ENCODE peak calls at places on chromosomes 3 and 15, in eight cellular contexts. F is OCI-LY7, H is left lung, Q is uterus, A is foreskin keratinocyte, Y is transverse colon, U is lower leg skin, J is cardiac muscle cell. D is an unnamed sample.

GRCh38 chr3:132803889-132804288 is 81.7 kb upstream of the NPHP3 start:
- DNase-seq in Q (no peak), H (no peak), F (no peak), U (no peak), A (no peak), J (peak), Y (no peak), D (no peak)

GRCh38 chr15:26720546-26720945 is 52.3 kb downstream of the GABRB3 start:
- DNase-seq in Q (no peak), H (no peak), J (no peak), A (no peak), U (no peak), Y (no peak), F (no peak), D (no peak)

GRCh38 chr3:194339836-194340235 is 11.3 kb downstream of the CPN2 start:
- DNase-seq in Y (no peak), U (no peak), H (no peak), F (no peak), Q (no peak), J (no peak), A (no peak), D (no peak)

GRCh38 chr15:52651868-52652267 is 27.3 kb downstream of the ATOSA start:
- DNase-seq in Y (peak), Q (peak), H (peak), A (peak), U (peak), J (peak), F (no peak), D (peak)

GRCh38 chr3:194136519-194137313 is 768 bp downstream of the HES1 start:
- DNase-seq in H (peak), U (no peak), Q (no peak), Y (peak), F (peak), A (no peak), J (peak), D (peak)

GRCh38 chr15:37940886-37941285 is 6.4 kb downstream of the TMCO5A start:
- DNase-seq in U (no peak), Y (no peak), F (no peak), J (no peak), A (no peak), Q (no peak), H (no peak), D (no peak)

GRCh38 chr3:138253609-138254008 is 66.5 kb downstream of the ARMC8 start:
- DNase-seq in J (no peak), Q (no peak), Y (no peak), A (peak), H (no peak), F (no peak), U (no peak), D (no peak)

GRCh38 chr3:179063945-179064560 is 7.6 kb downstream of the ZMAT3 start:
- DNase-seq in Q (no peak), J (no peak), Y (no peak), H (no peak), A (no peak), U (no peak), F (no peak), D (no peak)

GRCh38 chr3:157082305-157082981 is 77.5 kb downstream of the CCNL1 start:
- DNase-seq in Y (no peak), A (peak), U (no peak), Q (no peak), H (no peak), F (no peak), J (peak), D (no peak)

GRCh38 chr3:138946554-138947302 is at the start of the genes FOXL2 and FOXL2NB:
- DNase-seq in J (peak), F (no peak), A (no peak), U (no peak), Y (no peak), H (no peak), Q (peak), D (no peak)

GRCh38 chr3:41477399-41478014 is 278.2 kb downstream of the CTNNB1 start:
- DNase-seq in A (no peak), J (no peak), U (no peak), Q (no peak), H (no peak), Y (no peak), F (no peak), D (no peak)

GRCh38 chr3:38317186-38317759 is 29.3 kb upstream of the XYLB start:
- DNase-seq in Y (no peak), Q (no peak), U (no peak), J (peak), A (no peak), F (no peak), H (no peak), D (no peak)

GRCh38 chr15:50411870-50412269 is 12.3 kb upstream of the USP8 start:
- DNase-seq in Y (no peak), A (no peak), J (no peak), Q (no peak), H (no peak), F (no peak), U (no peak), D (no peak)

GRCh38 chr15:23415321-23415865 is 31.6 kb downstream of the GOLGA6L2 start:
- DNase-seq in A (no peak), Y (no peak), F (no peak), J (no peak), Q (no peak), U (no peak), H (no peak), D (no peak)

GRCh38 chr3:157127831-157128767 is 31.8 kb downstream of the CCNL1 start:
- DNase-seq in J (peak), F (no peak), U (no peak), Y (no peak), A (peak), H (peak), Q (peak), D (no peak)

GRCh38 chr3:77204788-77205187 is 164.9 kb downstream of the ROBO2 start:
- DNase-seq in U (no peak), J (no peak), Q (no peak), H (no peak), Y (no peak), A (no peak), F (no peak), D (no peak)

GRCh38 chr15:78069630-78070029 is 7.9 kb downstream of the TBC1D2B start:
- DNase-seq in H (no peak), Y (no peak), U (no peak), F (peak), A (no peak), J (no peak), Q (no peak), D (no peak)

GRCh38 chr3:100496711-100497261 is 4.4 kb downstream of the TMEM45A start:
- DNase-seq in Q (no peak), H (no peak), A (peak), U (no peak), F (no peak), J (peak), Y (no peak), D (no peak)

GRCh38 chr3:158522737-158523136 is 48.3 kb upstream of the MLF1 start:
- DNase-seq in A (no peak), Y (no peak), H (no peak), J (peak), F (no peak), Q (no peak), U (no peak), D (no peak)

GRCh38 chr3:99627062-99627826 is 11.2 kb upstream of the COL8A1 start:
- DNase-seq in H (no peak), Q (no peak), U (no peak), J (no peak), Y (no peak), F (no peak), A (no peak), D (no peak)

GRCh38 chr3:49930922-49931321 is 1.3 kb upstream of the MON1A start:
- DNase-seq in Q (no peak), Y (peak), U (no peak), F (peak), J (no peak), A (no peak), H (no peak), D (no peak)

GRCh38 chr15:55937040-55937439 is 56.4 kb downstream of the NEDD4 start:
- DNase-seq in A (no peak), F (no peak), Q (no peak), U (no peak), H (no peak), J (peak), Y (no peak), D (no peak)

GRCh38 chr15:88897456-88898194 is 2.3 kb upstream of the HAPLN3 start:
- DNase-seq in J (peak), A (no peak), H (peak), Y (peak), Q (peak), F (peak), U (peak), D (peak)
- TF ChIP-seq CTCF in J (peak), A (peak), H (peak), Y (peak), Q (peak), F (peak), U (no peak), D (no peak)

DNA sequence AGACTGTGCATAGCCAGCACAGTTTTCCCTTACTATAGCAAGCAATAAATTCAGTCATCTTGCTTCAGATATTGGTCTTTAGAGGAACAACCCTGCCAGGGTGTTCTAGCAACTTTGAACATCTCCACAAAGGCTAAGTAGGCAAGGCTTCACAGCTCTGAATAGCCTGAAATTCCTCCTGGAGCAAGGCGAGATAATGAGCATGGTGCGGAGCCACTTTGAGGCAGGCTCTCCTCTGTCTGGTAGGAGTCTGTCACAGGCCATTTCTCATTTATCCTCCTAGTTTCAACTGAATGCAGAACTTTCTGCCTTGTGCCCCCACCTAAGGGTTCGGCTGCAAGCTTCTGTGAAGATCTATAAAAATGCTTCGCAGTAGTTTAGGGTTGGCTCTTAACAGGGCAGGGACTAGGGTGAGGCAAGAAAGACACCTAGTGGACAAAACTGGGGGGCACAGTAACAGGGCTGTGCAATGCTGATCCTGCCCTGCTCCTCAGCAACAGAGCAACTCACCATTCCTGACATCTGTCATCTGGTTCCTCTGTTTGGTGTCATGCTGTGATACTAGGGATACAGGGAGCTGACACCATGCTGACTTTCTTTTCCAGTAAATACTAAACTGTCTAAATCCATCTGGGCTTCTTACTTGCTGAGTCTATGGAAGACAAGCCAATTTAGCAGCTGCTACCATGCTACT is 16.6 kb upstream of the EHHADH start:
- DNase-seq in Y (peak), A (no peak), Q (no peak), H (no peak), U (no peak), F (no peak), J (peak), D (no peak)
- TF ChIP-seq CTCF in Y (peak), A (peak), Q (no peak), H (peak), U (no peak), F (peak), J (peak), D (peak)

DNA sequence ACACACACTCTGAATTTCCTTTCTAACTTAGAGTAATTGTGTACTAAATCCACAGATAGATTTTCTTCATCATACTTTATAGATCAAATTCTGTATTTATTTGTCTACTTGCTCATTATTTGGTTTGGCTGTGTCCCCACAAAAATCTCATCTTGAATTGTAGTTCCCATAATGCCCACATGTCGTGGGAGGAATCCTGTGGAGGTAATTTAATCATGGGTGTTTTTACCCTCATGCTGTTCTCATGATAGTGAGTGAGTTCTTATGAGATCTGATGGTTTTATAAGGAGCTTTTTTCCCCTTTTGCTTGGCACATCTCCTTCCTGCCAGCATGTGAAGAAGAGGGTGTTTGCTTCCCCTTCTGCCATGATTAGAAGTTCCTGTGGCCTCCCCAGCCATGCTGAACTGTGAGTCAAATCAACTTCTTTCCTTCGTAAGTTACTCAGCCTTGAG is 198.3 kb upstream of the TGFBR2 start:
- DNase-seq in Y (no peak), A (no peak), Q (no peak), U (no peak), H (no peak), F (no peak), J (no peak), D (no peak)
- TF ChIP-seq CTCF in Y (no peak), A (no peak), Q (no peak), U (no peak), H (no peak), F (no peak), J (no peak), D (peak)

GRCh38 chr15:75361361-75361988 is 6.9 kb downstream of the MAN2C1 start:
- DNase-seq in Y (no peak), Q (no peak), A (no peak), H (no peak), U (no peak), F (no peak), J (no peak), D (no peak)
- TF ChIP-seq CTCF in Y (no peak), Q (no peak), A (no peak), H (no peak), U (no peak), F (no peak), J (no peak), D (no peak)

GRCh38 chr3:66220066-66220465 is 735 bp upstream of the SLC25A26 start:
- DNase-seq in U (no peak), H (no peak), Q (no peak), Y (no peak), J (no peak), F (no peak), A (no peak), D (no peak)
- TF ChIP-seq CTCF in U (no peak), H (no peak), Q (no peak), Y (no peak), J (no peak), F (no peak), A (no peak), D (no peak)

D was measured in mesothelial cell of epicardium.